ENCODE peak calls at places on chromosomes 6 and 20, in six cellular contexts. R is occipital lobe, E is C1 segment of cervical spinal cord, L is tibial artery, S is heart left ventricle, U is Caco-2. H is an unnamed sample.

GRCh38 chr6:104606361-104606760 is 253.4 kb downstream of the HACE1 start:
- DNase-seq in R (no peak), E (no peak), L (no peak), S (no peak), U (no peak), H (no peak)

GRCh38 chr6:158002951-158003853 is 21.5 kb downstream of the SYNJ2 start:
- DNase-seq in R (no peak), E (no peak), L (peak; percentile 74), S (peak; percentile 71), U (no peak), H (peak; percentile 67)

GRCh38 chr20:52230406-52230805 is 38.8 kb upstream of the ZFP64 start:
- DNase-seq in R (no peak), E (no peak), L (no peak), S (no peak), U (no peak), H (no peak)

GRCh38 chr6:49556429-49556837 is 6.0 kb downstream of the C6orf141 start:
- DNase-seq in R (no peak), E (no peak), L (no peak), S (no peak), U (peak; percentile 68), H (no peak)

GRCh38 chr6:132003516-132004178 is 52.5 kb upstream of the CCN2 start:
- DNase-seq in R (no peak), E (no peak), L (no peak), S (no peak), U (no peak), H (no peak)

GRCh38 chr6:111971866-111972532 is 81.9 kb upstream of the CCN6 start:
- DNase-seq in R (no peak), E (no peak), L (no peak), S (no peak), U (no peak), H (no peak)

GRCh38 chr6:83008631-83009030 is 57.0 kb downstream of the UBE3D start:
- DNase-seq in R (no peak), E (no peak), L (no peak), S (no peak), U (no peak), H (no peak)

GRCh38 chr20:38275815-38276550 is 15.4 kb upstream of the KIAA1755 start:
- DNase-seq in R (no peak), E (no peak), L (no peak), S (no peak), U (peak; percentile 30), H (no peak)

GRCh38 chr6:37517411-37517812 is 17.7 kb upstream of the CCDC167 start:
- DNase-seq in R (no peak), E (no peak), L (no peak), S (no peak), U (no peak), H (no peak)